ENCODE peak calls at places on chromosomes 6 and 20, in four cellular contexts. V is A549, E is HepG2, L is SK-N-SH. Q is an unnamed sample.

GRCh38 chr6:36592221-36592655 is 1.9 kb upstream of the SRSF3 start:
- DNase-seq in V (no peak), E (no peak), L (no peak), Q (peak)

GRCh38 chr20:29689411-29690225 is 1567.8 kb upstream of the DEFB115 start:
- DNase-seq in V (no peak), E (no peak), L (peak), Q (no peak)

GRCh38 chr6:104332407-104332806 is 527.3 kb downstream of the HACE1 start:
- DNase-seq in V (no peak), E (no peak), L (no peak), Q (no peak)

GRCh38 chr20:23019403-23019802 is 15.7 kb upstream of the SSTR4 start:
- DNase-seq in V (peak), E (no peak), L (no peak), Q (no peak)

GRCh38 chr6:29678114-29678513 is 2.8 kb downstream of the ZFP57 start:
- DNase-seq in V (no peak), E (no peak), L (no peak), Q (no peak)

GRCh38 chr20:34316191-34316814 is 13.1 kb upstream of the AHCY start:
- DNase-seq in V (peak), E (no peak), L (no peak), Q (no peak)

GRCh38 chr6:408599-409102 is 17.1 kb downstream of the IRF4 start:
- DNase-seq in V (peak), E (peak), L (peak), Q (no peak)

GRCh38 chr6:106974337-106974998 is at the start of gene CD24:
- DNase-seq in V (peak), E (no peak), L (peak), Q (no peak)

GRCh38 chr6:170075659-170076223 is 215.1 kb downstream of the DLL1 start:
- DNase-seq in V (no peak), E (no peak), L (peak), Q (no peak)

GRCh38 chr20:46648903-46649649 is 2.2 kb downstream of the SLC13A3 start:
- DNase-seq in V (no peak), E (peak), L (no peak), Q (no peak)

GRCh38 chr6:50361641-50362331 is 312.1 kb upstream of the DEFB112 start:
- DNase-seq in V (no peak), E (no peak), L (no peak), Q (no peak)

GRCh38 chr20:23412026-23412425 is 9.3 kb downstream of the NAPB start:
- DNase-seq in V (peak), E (peak), L (no peak), Q (no peak)

GRCh38 chr20:24732599-24732998 is 216.5 kb upstream of the CST7 start:
- DNase-seq in V (no peak), E (no peak), L (no peak), Q (no peak)

GRCh38 chr6:37623666-37624065 is 74.0 kb downstream of the MDGA1 start:
- DNase-seq in V (no peak), E (no peak), L (no peak), Q (no peak)

GRCh38 chr6:128889870-128890269 is 6.9 kb downstream of the LAMA2 start:
- DNase-seq in V (no peak), E (no peak), L (no peak), Q (no peak)

GRCh38 chr20:32845786-32846185 is 12.9 kb upstream of the EFCAB8 start:
- DNase-seq in V (no peak), E (peak), L (no peak), Q (no peak)
- TF ChIP-seq PBX3 in V (no peak), E (no peak), L (no peak), Q (no peak)

DNA sequence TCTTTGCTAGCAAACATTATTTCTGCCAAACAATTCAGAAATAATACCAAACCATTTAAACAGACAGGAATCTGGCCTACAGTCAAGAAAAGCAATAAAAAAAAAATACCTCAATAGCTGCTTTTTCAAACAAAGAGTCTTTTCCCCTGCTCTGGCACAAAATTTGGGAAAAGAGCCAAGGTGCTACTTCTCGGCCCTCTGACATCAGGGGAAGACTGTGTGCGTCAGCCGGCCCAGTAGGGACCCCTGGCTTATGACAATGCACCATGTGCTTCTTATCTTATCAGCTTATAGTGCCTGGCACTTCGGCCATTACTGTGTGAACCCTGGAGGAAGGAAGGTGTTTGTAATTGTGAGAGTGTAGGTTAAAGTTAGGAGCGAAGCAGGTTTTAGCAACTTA is 89.4 kb downstream of the PDE10A start:
- DNase-seq in V (peak), E (no peak), L (peak), Q (no peak)
- TF ChIP-seq PBX3 in V (no peak), E (no peak), L (no peak), Q (no peak)

GRCh38 chr6:83470587-83470986 is 39.7 kb upstream of the ME1 start:
- DNase-seq in V (no peak), E (no peak), L (no peak), Q (no peak)

GRCh38 chr6:83472767-83473166 is 39.6 kb upstream of the PRSS35 start:
- DNase-seq in V (no peak), E (no peak), L (no peak), Q (no peak)

GRCh38 chr6:83479389-83479788 is 32.9 kb upstream of the PRSS35 start:
- DNase-seq in V (no peak), E (no peak), L (no peak), Q (no peak)

GRCh38 chr6:83474309-83474708 is 38.0 kb upstream of the PRSS35 start:
- DNase-seq in V (no peak), E (no peak), L (no peak), Q (no peak)
- TF ChIP-seq PBX3 in V (no peak), E (no peak), L (no peak), Q (no peak)

GRCh38 chr6:18328549-18328922 is 58.6 kb upstream of the RNF144B start:
- DNase-seq in V (no peak), E (no peak), L (no peak), Q (no peak)

GRCh38 chr6:18326980-18327379 is 60.2 kb upstream of the RNF144B start:
- DNase-seq in V (no peak), E (no peak), L (no peak), Q (no peak)

GRCh38 chr6:18329781-18330180 is 57.4 kb upstream of the RNF144B start:
- DNase-seq in V (no peak), E (no peak), L (no peak), Q (no peak)

GRCh38 chr6:18326001-18326400 is 61.1 kb upstream of the RNF144B start:
- DNase-seq in V (no peak), E (no peak), L (no peak), Q (no peak)

DNA sequence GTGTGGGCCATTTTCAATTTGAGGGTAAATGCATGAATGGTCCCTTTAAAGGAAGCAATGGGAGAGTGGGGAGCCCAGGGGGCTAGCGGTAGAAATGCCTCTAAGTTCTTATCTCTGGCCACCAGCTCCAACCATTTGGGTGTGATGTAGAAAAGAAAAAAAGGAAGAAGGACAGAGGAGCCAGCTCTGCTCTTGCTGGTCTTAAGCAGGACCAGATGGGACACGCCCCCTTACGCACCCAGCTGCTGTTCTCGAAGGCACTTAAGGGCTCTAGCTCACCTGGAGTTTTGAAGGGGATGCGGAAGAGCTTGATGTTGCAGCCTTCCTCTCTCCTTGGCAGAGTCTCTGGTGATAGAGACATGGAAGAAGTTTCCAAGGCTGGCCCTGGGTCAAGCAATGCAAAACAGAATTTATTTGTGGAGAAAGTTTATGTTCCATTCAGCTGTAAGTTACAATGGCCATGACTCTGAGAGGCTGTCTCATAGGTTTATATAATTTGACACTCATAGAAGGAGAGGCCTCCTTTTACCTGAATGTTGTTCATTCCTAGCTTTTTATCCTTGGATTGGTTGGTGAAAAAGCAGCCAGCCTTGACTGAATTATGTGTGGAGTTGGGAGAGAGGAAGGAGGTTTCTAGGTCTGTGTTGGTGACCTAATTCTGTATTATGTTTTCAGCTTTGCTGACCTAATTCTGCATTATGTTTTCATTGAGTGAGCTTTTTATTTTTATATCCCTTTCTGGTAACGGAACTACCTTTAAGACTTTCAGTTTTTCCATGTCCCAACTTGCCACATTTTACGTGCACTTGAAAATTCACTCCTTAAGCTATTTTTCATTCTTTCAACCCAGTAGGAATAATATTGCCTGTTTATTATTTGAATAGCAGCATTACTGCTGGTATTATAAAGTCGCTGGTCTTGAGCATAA is 59.3 kb upstream of the RNF144B start:
- DNase-seq in V (no peak), E (no peak), L (no peak), Q (no peak)
- TF ChIP-seq PBX3 in V (no peak), E (no peak), L (no peak), Q (no peak)

DNA sequence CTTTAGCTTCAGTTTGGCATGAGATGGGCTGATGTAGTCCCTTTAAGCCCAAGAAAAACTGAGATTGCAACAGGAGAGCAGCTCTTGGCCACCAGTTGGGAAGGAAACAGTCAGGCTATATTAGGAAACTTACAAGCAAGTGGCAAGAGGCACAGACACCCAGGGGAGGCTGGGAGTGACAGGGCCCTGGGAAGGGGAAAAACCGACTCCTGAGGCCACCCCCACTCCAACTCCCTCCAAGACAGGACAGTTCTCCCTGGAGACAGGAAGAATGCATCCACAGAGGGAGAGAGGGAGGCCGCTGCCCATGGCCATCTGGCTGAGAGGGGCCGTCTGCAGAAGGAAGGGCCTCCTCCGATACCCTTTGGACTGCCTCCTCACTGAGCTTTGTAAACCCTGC is 20.5 kb downstream of the JPH2 start:
- DNase-seq in V (peak), E (no peak), L (no peak), Q (no peak)
- TF ChIP-seq PBX3 in V (no peak), E (no peak), L (no peak), Q (no peak)

GRCh38 chr20:59828478-59829414 is 104.7 kb downstream of the SYCP2 start:
- DNase-seq in V (no peak), E (no peak), L (peak), Q (no peak)
- TF ChIP-seq PBX3 in V (no peak), E (no peak), L (no peak), Q (no peak)

DNA sequence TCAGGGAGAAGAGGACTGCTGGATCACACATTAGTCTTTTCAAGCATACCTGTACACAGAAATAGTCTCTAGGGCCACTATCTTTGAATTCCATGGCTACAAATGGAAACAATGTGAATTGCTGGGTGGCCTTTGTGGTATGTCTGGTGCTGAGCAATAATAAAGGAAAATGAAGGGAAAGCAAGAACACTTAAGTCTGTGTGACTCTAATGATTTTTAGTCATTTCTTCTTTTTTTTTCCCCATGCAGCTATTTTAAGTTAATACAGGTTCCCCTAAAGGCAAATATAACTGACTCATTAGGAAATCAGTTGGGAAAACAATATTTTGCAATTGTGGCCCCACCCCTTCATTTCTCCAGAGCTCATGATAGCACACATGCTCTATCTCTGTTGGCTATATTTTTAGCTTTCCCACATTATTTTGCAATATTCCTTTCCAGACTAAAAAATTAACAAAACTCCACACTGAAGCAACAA is 367.7 kb downstream of the GRIK2 start:
- DNase-seq in V (peak), E (no peak), L (no peak), Q (no peak)
- TF ChIP-seq PBX3 in V (no peak), E (no peak), L (no peak), Q (no peak)

GRCh38 chr20:59175861-59176260 is 12.2 kb downstream of the ZNF831 start:
- DNase-seq in V (no peak), E (no peak), L (no peak), Q (no peak)

GRCh38 chr20:59173938-59174496 is 10.4 kb downstream of the ZNF831 start:
- DNase-seq in V (no peak), E (no peak), L (no peak), Q (no peak)

GRCh38 chr20:59174975-59175374 is 11.4 kb downstream of the ZNF831 start:
- DNase-seq in V (no peak), E (no peak), L (no peak), Q (no peak)

GRCh38 chr20:59170406-59171349 is 7.1 kb downstream of the ZNF831 start:
- DNase-seq in V (no peak), E (no peak), L (no peak), Q (no peak)

GRCh38 chr20:59171986-59172385 is 8.4 kb downstream of the ZNF831 start:
- DNase-seq in V (no peak), E (no peak), L (no peak), Q (no peak)
- TF ChIP-seq PBX3 in V (no peak), E (no peak), L (no peak), Q (no peak)